ENCODE peak calls at places on chromosomes 3 and 15, in four cellular contexts. V is activated T-helper 1 cell treated with Interleukin-2 at 50 U/mL for 16 hours, Y is T-helper 9 cell, Q is astrocyte of the spinal cord. E is an unnamed sample.

GRCh38 chr3:38651153-38651789 is 1.8 kb upstream of the SCN5A start:
- DNase-seq in Q (peak), Y (peak), V (peak), E (peak)

GRCh38 chr15:46280753-46281521 is 646.1 kb downstream of the SQOR start:
- DNase-seq in Q (no peak), V (no peak), Y (no peak), E (peak)

GRCh38 chr3:127964053-127964452 is 49.0 kb downstream of the KBTBD12 start:
- DNase-seq in Q (no peak), Y (no peak), V (no peak), E (peak)

GRCh38 chr15:36066757-36067156 is 512.7 kb upstream of the CDIN1 start:
- DNase-seq in Q (no peak), V (no peak), Y (no peak), E (no peak)

GRCh38 chr3:182214406-182214805 is 502.7 kb downstream of the SOX2 start:
- DNase-seq in V (no peak), Q (no peak), Y (no peak), E (no peak)

GRCh38 chr3:157182879-157183278 is 22.9 kb upstream of the CCNL1 start:
- DNase-seq in V (no peak), Y (no peak), Q (no peak), E (no peak)

GRCh38 chr3:140349938-140350337 is 327.9 kb upstream of the TRIM42 start:
- DNase-seq in Q (no peak), Y (no peak), V (no peak), E (no peak)

GRCh38 chr3:78070188-78070587 is 1030.3 kb downstream of the ROBO2 start:
- DNase-seq in Y (no peak), Q (no peak), V (no peak), E (no peak)

GRCh38 chr15:78360958-78361714 is 21.0 kb downstream of the CRABP1 start:
- DNase-seq in Y (no peak), V (no peak), Q (no peak), E (no peak)

GRCh38 chr15:89693696-89694095 is 3.1 kb downstream of the WDR93 start:
- DNase-seq in Q (no peak), Y (no peak), V (no peak), E (no peak)

GRCh38 chr15:27561816-27562215 is 537.3 kb downstream of the OCA2 start:
- DNase-seq in V (no peak), Q (peak), Y (no peak), E (no peak)

GRCh38 chr3:169604568-169604967 is 58.9 kb downstream of the MECOM start:
- DNase-seq in Q (no peak), V (no peak), Y (no peak), E (no peak)

GRCh38 chr3:187987919-187988318 is 166.0 kb upstream of the LPP start:
- DNase-seq in V (no peak), Q (no peak), Y (peak), E (no peak)

GRCh38 chr3:24401811-24402185 is 92.9 kb downstream of the THRB start:
- DNase-seq in Y (no peak), V (no peak), Q (no peak), E (no peak)

GRCh38 chr3:48464713-48465221 is 18.2 kb downstream of the ATRIP start:
- DNase-seq in V (no peak), Q (no peak), Y (no peak), E (no peak)

GRCh38 chr3:131549340-131549739 is 46.6 kb upstream of the MRPL3 start:
- DNase-seq in Q (peak), Y (no peak), V (no peak), E (peak)

GRCh38 chr15:60003243-60004018 is 680 bp upstream of the FOXB1 start:
- DNase-seq in Y (no peak), V (no peak), Q (no peak), E (no peak)

GRCh38 chr3:183278479-183279088 is 25.5 kb downstream of the B3GNT5 start:
- DNase-seq in V (no peak), Q (peak), Y (no peak), E (peak)

GRCh38 chr3:57275393-57275792 is 17.1 kb downstream of the ASB14 start:
- DNase-seq in V (no peak), Y (no peak), Q (no peak), E (no peak)

GRCh38 chr3:62630664-62631063 is 244.6 kb downstream of the CADPS start:
- DNase-seq in V (no peak), Y (no peak), Q (no peak), E (no peak)

GRCh38 chr3:38129058-38129457 is 7.9 kb downstream of the ACAA1 start:
- DNase-seq in V (no peak), Y (no peak), Q (no peak), E (no peak)

GRCh38 chr3:175002732-175003143 is 143.6 kb downstream of the NAALADL2 start:
- DNase-seq in Q (peak), V (no peak), Y (no peak), E (peak)

GRCh38 chr3:177195941-177196472 is 1.3 kb downstream of the TBL1XR1 start:
- DNase-seq in V (no peak), Y (no peak), Q (no peak), E (no peak)

GRCh38 chr3:66465034-66465433 is 35.8 kb downstream of the LRIG1 start:
- DNase-seq in Q (no peak), Y (no peak), V (no peak), E (no peak)

GRCh38 chr3:76643620-76644019 is 396.3 kb upstream of the ROBO2 start:
- DNase-seq in V (no peak), Q (no peak), Y (no peak), E (no peak)

GRCh38 chr3:68007621-68008226 is 353.3 kb upstream of the SUCLG2 start:
- DNase-seq in Y (peak), Q (no peak), V (peak), E (no peak)

GRCh38 chr3:71195492-71195891 is 388.0 kb downstream of the FOXP1 start:
- DNase-seq in V (no peak), Q (peak), Y (no peak), E (peak)

GRCh38 chr3:120404876-120405275 is 45.9 kb downstream of the FSTL1 start:
- DNase-seq in Y (no peak), Q (no peak), V (no peak), E (no peak)

E was measured in RPMI7951.